ENCODE peak calls at places on chromosome 16, in seven cellular contexts. D, T, R, W, L, K and F are unnamed samples.

GRCh38 chr16:66070140-66070887 is 296.2 kb upstream of the CDH5 start:
- DNase-seq in D (no peak), T (no peak), R (peak; percentile 48), W (peak; percentile 6), L (no peak), K (peak; percentile 10), F (no peak)

GRCh38 chr16:48117217-48118105 is 38.3 kb downstream of the ABCC12 start:
- DNase-seq in D (peak; percentile 68), T (peak; percentile 18), R (no peak), W (peak; percentile 17), L (no peak), K (no peak), F (no peak)

GRCh38 chr16:3534126-3534525 is 33.3 kb downstream of the CLUAP1 start:
- DNase-seq in D (no peak), T (no peak), R (no peak), W (no peak), L (no peak), K (no peak), F (no peak)

GRCh38 chr16:27444015-27444414 is 42.0 kb downstream of the IL21R start:
- DNase-seq in D (no peak), T (no peak), R (no peak), W (no peak), L (no peak), K (no peak), F (no peak)

GRCh38 chr16:85331685-85332084 is 219.4 kb upstream of the CIBAR2 start:
- DNase-seq in D (no peak), T (no peak), R (no peak), W (no peak), L (no peak), K (no peak), F (no peak)

GRCh38 chr16:63982156-63982555 is 1139.7 kb downstream of the CDH11 start:
- DNase-seq in D (peak; percentile 62), T (no peak), R (no peak), W (no peak), L (no peak), K (no peak), F (no peak)

GRCh38 chr16:67311607-67312449 is 14.7 kb downstream of the KCTD19 start:
- DNase-seq in D (no peak), T (no peak), R (peak; percentile 100), W (no peak), L (peak; percentile 99), K (peak; percentile 85), F (peak; percentile 85)

GRCh38 chr16:60907645-60908044 is 1128.6 kb downstream of the CDH8 start:
- DNase-seq in D (no peak), T (no peak), R (no peak), W (no peak), L (no peak), K (no peak), F (no peak)

GRCh38 chr16:52611817-52612673 is 65.1 kb upstream of the TOX3 start:
- DNase-seq in D (no peak), T (no peak), R (no peak), W (peak; percentile 83), L (no peak), K (no peak), F (no peak)

GRCh38 chr16:54398986-54399385 is 112.4 kb upstream of the IRX3 start:
- DNase-seq in D (no peak), T (no peak), R (no peak), W (no peak), L (no peak), K (no peak), F (no peak)